ENCODE peak calls at places on chromosomes 16 and 17, in ten cellular contexts. K, W, T, O, E, V, I, J, D and A are unnamed samples.

GRCh38 chr16:49923411-49923810 is 67.5 kb upstream of the ZNF423 start:
- DNase-seq in W (peak), O (no peak), J (no peak), V (no peak), T (no peak), K (no peak), I (peak), E (no peak), D (no peak), A (peak)

GRCh38 chr16:69859105-69859969 is 91.8 kb upstream of the CLEC18A start:
- DNase-seq in K (no peak), W (no peak), E (peak), D (no peak), I (no peak), V (no peak), J (no peak), T (no peak), O (peak), A (no peak)

GRCh38 chr16:1960665-1961630 is 1.6 kb downstream of the NDUFB10 start:
- DNase-seq in O (peak), W (no peak), K (peak), I (no peak), V (no peak), J (no peak), E (no peak), T (no peak), D (no peak), A (peak)

GRCh38 chr16:89140401-89140800 is 31.1 kb upstream of the CDH15 start:
- DNase-seq in T (no peak), W (no peak), V (no peak), I (no peak), J (no peak), K (no peak), O (no peak), E (no peak), D (no peak), A (peak)

GRCh38 chr17:5912927-5913565 is 157.1 kb upstream of the WSCD1 start:
- DNase-seq in J (no peak), W (no peak), O (no peak), I (no peak), T (no peak), V (no peak), E (no peak), D (no peak), K (no peak), A (no peak)

GRCh38 chr17:64343833-64344637 is 46.6 kb downstream of the PECAM1 start:
- DNase-seq in K (peak), J (peak), T (peak), W (no peak), O (peak), D (no peak), I (peak), E (no peak), V (peak), A (peak)

GRCh38 chr16:25613931-25614330 is 77.8 kb upstream of the HS3ST4 start:
- DNase-seq in O (no peak), E (no peak), K (no peak), T (no peak), W (no peak), V (no peak), I (no peak), D (no peak), J (no peak), A (no peak)

GRCh38 chr16:969508-970378 is 1.0 kb downstream of the LMF1 start:
- DNase-seq in E (no peak), T (no peak), K (peak), O (peak), W (peak), I (peak), V (no peak), D (no peak), J (no peak), A (no peak)

GRCh38 chr17:82483204-82483660 is 24.7 kb downstream of the NARF start:
- DNase-seq in T (no peak), E (no peak), V (peak), I (no peak), O (no peak), W (no peak), K (no peak), D (no peak), J (no peak), A (no peak)

GRCh38 chr16:24523569-24523968 is 15.8 kb upstream of the RBBP6 start:
- DNase-seq in K (no peak), O (no peak), W (no peak), J (no peak), V (peak), D (no peak), E (peak), T (no peak), I (no peak), A (no peak)

GRCh38 chr17:1177099-1177996 is 2.4 kb downstream of the ABR start:
- DNase-seq in O (no peak), D (no peak), I (no peak), J (no peak), E (no peak), V (no peak), T (peak), W (no peak), K (peak), A (no peak)

GRCh38 chr17:46818319-46818928 is at the start of gene WNT3:
- DNase-seq in I (peak), J (no peak), O (no peak), W (no peak), T (no peak), D (no peak), E (peak), V (no peak), K (no peak), A (peak)

GRCh38 chr17:28643979-28644781 is 778 bp downstream of the BLTP2 start:
- DNase-seq in T (no peak), W (peak), K (peak), I (peak), J (no peak), E (peak), D (no peak), V (peak), O (peak), A (peak)

GRCh38 chr16:50697881-50698767 is 4.7 kb downstream of the NOD2 start:
- DNase-seq in W (peak), T (peak), K (peak), V (peak), O (no peak), E (no peak), J (no peak), D (no peak), I (no peak), A (peak)

GRCh38 chr17:18093616-18094408 is 6.1 kb downstream of the DRG2 start:
- DNase-seq in E (peak), W (no peak), I (no peak), D (no peak), O (no peak), V (no peak), T (no peak), K (peak), J (peak), A (no peak)

GRCh38 chr17:18377437-18378204 is at the start of gene EVPLL:
- DNase-seq in J (no peak), O (no peak), W (peak), V (peak), K (no peak), D (no peak), E (peak), I (peak), T (no peak), A (peak)

GRCh38 chr16:11613381-11614303 is 26.9 kb upstream of the LITAF start:
- DNase-seq in T (no peak), V (peak), O (no peak), K (peak), I (peak), J (no peak), D (no peak), E (peak), W (no peak), A (peak)

GRCh38 chr17:76384222-76384986 is at the start of gene SPHK1:
- DNase-seq in D (no peak), K (peak), J (no peak), V (peak), O (peak), T (no peak), E (peak), I (peak), W (no peak), A (peak)

GRCh38 chr16:5024632-5025031 is 9.1 kb downstream of the NAGPA start:
- DNase-seq in T (no peak), W (no peak), J (no peak), K (peak), I (no peak), D (no peak), O (peak), V (no peak), E (peak), A (no peak)

GRCh38 chr16:81928975-81929374 is 82.3 kb downstream of the SDR42E1 start:
- DNase-seq in T (no peak), I (peak), E (peak), V (no peak), J (no peak), O (no peak), K (no peak), D (no peak), W (no peak), A (no peak)

GRCh38 chr17:74960739-74961342 is 11.7 kb downstream of the HID1 start:
- DNase-seq in W (no peak), K (peak), T (no peak), V (no peak), J (peak), O (no peak), E (no peak), I (peak), D (no peak), A (no peak)

GRCh38 chr17:43308999-43309398 is 75.2 kb upstream of the RNU2-1 start:
- DNase-seq in W (no peak), J (no peak), V (no peak), I (no peak), T (no peak), O (no peak), E (no peak), K (no peak), D (no peak), A (no peak)

GRCh38 chr17:3911271-3912053 is 4.8 kb downstream of the P2RX1 start:
- DNase-seq in J (no peak), K (no peak), W (no peak), E (no peak), I (no peak), T (no peak), V (no peak), O (no peak), D (peak), A (peak)

GRCh38 chr16:79182618-79183017 is 417.9 kb downstream of the MAF start:
- DNase-seq in T (no peak), K (peak), I (no peak), D (no peak), W (no peak), O (no peak), V (no peak), J (no peak), E (peak), A (no peak)

GRCh38 chr16:1027416-1027815 is 45.1 kb upstream of the SSTR5 start:
- DNase-seq in W (no peak), O (no peak), J (no peak), D (no peak), V (no peak), E (no peak), I (no peak), K (no peak), T (no peak), A (no peak)

GRCh38 chr17:73138541-73139138 is 26.2 kb upstream of the SSTR2 start:
- DNase-seq in T (no peak), V (no peak), D (no peak), E (no peak), I (no peak), O (peak), K (no peak), J (no peak), W (no peak), A (no peak)

GRCh38 chr17:74807925-74808324 is 31.8 kb upstream of the NAT9 start:
- DNase-seq in E (no peak), I (no peak), D (no peak), J (no peak), W (no peak), T (no peak), K (peak), V (no peak), O (no peak), A (no peak)

GRCh38 chr17:77704048-77704815 is 254.3 kb upstream of the TNRC6C start:
- DNase-seq in O (no peak), D (no peak), V (peak), K (no peak), E (no peak), J (no peak), W (no peak), I (no peak), T (no peak), A (no peak)

GRCh38 chr16:12573730-12574383 is 229.8 kb downstream of the CPPED1 start:
- DNase-seq in V (peak), D (no peak), O (no peak), E (peak), I (no peak), T (no peak), K (peak), W (peak), J (no peak), A (peak)

GRCh38 chr16:70689970-70690905 is 4.4 kb upstream of the MTSS2 start:
- DNase-seq in D (no peak), E (no peak), T (no peak), K (peak), W (no peak), I (no peak), J (no peak), O (no peak), V (no peak), A (no peak)

GRCh38 chr17:70521821-70522256 is 352.5 kb downstream of the KCNJ2 start:
- DNase-seq in J (no peak), T (no peak), W (no peak), V (peak), I (no peak), D (no peak), O (peak), E (no peak), K (peak), A (no peak)

GRCh38 chr16:13897806-13898205 is 22.1 kb upstream of the ERCC4 start:
- DNase-seq in I (no peak), T (no peak), J (no peak), V (no peak), O (no peak), W (no peak), E (no peak), K (no peak), D (no peak), A (no peak)

GRCh38 chr16:49343291-49343690 is 30.3 kb upstream of the C16orf78 start:
- DNase-seq in O (no peak), W (no peak), J (no peak), V (no peak), K (no peak), D (no peak), T (no peak), E (no peak), I (no peak), A (no peak)

GRCh38 chr17:21167303-21167702 is 40.5 kb downstream of the DHRS7B start:
- DNase-seq in E (no peak), I (no peak), V (no peak), W (no peak), J (no peak), D (no peak), T (no peak), K (peak), O (no peak), A (no peak)

GRCh38 chr16:49754495-49755290 is 101.2 kb downstream of the ZNF423 start:
- DNase-seq in O (no peak), W (no peak), I (no peak), J (no peak), K (peak), T (no peak), E (no peak), D (no peak), V (no peak), A (no peak)

GRCh38 chr17:61372436-61372835 is 27.2 kb upstream of the TBX2 start:
- DNase-seq in I (peak), W (no peak), K (no peak), E (no peak), T (no peak), O (no peak), D (no peak), J (no peak), V (no peak), A (peak)

GRCh38 chr17:45965741-45966140 is 33.3 kb upstream of the STH start:
- DNase-seq in T (no peak), K (no peak), W (no peak), E (no peak), I (no peak), V (no peak), J (no peak), O (no peak), D (no peak), A (no peak)

GRCh38 chr17:71304498-71305158 is 816.2 kb upstream of the SOX9 start:
- DNase-seq in D (no peak), W (no peak), O (no peak), K (no peak), E (no peak), V (no peak), I (no peak), T (no peak), J (no peak), A (no peak)

GRCh38 chr17:83053779-83054451 is 25.5 kb upstream of the METRNL start:
- DNase-seq in W (no peak), I (peak), T (peak), O (no peak), V (peak), K (peak), J (no peak), E (no peak), D (no peak), A (peak)

GRCh38 chr17:80067393-80067986 is 31.0 kb downstream of the CCDC40 start:
- DNase-seq in J (no peak), E (no peak), D (no peak), V (no peak), W (no peak), K (no peak), T (no peak), O (no peak), I (no peak), A (no peak)

GRCh38 chr17:80069886-80070177 is 31.5 kb upstream of the GAA start:
- DNase-seq in E (no peak), V (no peak), T (peak), D (no peak), I (no peak), W (no peak), O (no peak), K (peak), J (no peak), A (no peak)

GRCh38 chr17:80071116-80071980 is 30.0 kb upstream of the GAA start:
- DNase-seq in V (peak), O (peak), J (no peak), I (no peak), D (no peak), W (no peak), T (peak), K (peak), E (no peak), A (no peak)

GRCh38 chr17:80068301-80069160 is 32.1 kb downstream of the CCDC40 start:
- DNase-seq in K (peak), J (peak), I (no peak), D (no peak), T (peak), W (no peak), O (peak), V (peak), E (no peak), A (no peak)

GRCh38 chr17:80070375-80071115 is 30.8 kb upstream of the GAA start:
- DNase-seq in K (no peak), I (no peak), E (no peak), V (no peak), J (no peak), O (no peak), D (no peak), W (no peak), T (peak), A (no peak)
- H3K27ac ChIP-seq in K (peak), I (peak), E (no peak), V (peak), J (no peak), O (peak), D (no peak), W (peak), T (peak), A (peak)

GRCh38 chr17:78839173-78839761 is 1.3 kb downstream of the USP36 start:
- DNase-seq in E (peak), V (no peak), K (no peak), J (no peak), O (no peak), D (no peak), I (no peak), T (no peak), W (no peak), A (no peak)
- H3K27ac ChIP-seq in E (peak), V (peak), K (peak), J (peak), O (peak), D (peak), I (peak), T (peak), W (no peak), A (peak)

GRCh38 chr17:55582910-55583309 is 71.7 kb upstream of the SMIM36 start:
- DNase-seq in K (peak), D (no peak), V (no peak), O (no peak), I (no peak), E (no peak), W (no peak), T (no peak), J (no peak), A (no peak)
- H3K27ac ChIP-seq in K (no peak), D (no peak), V (no peak), O (no peak), I (no peak), E (no peak), W (no peak), T (no peak), J (no peak), A (no peak)

GRCh38 chr17:40480501-40481003 is 20.9 kb downstream of the TNS4 start:
- DNase-seq in V (no peak), K (peak), D (peak), W (no peak), O (no peak), J (no peak), T (no peak), E (peak), I (no peak), A (peak)
- H3K27ac ChIP-seq in V (no peak), K (no peak), D (peak), W (peak), O (no peak), J (no peak), T (peak), E (peak), I (no peak), A (no peak)

GRCh38 chr17:50203589-50204345 is 2.3 kb upstream of the COL1A1 start:
- DNase-seq in K (peak), W (peak), D (no peak), V (no peak), I (no peak), T (peak), O (no peak), E (no peak), J (peak), A (no peak)
- H3K27ac ChIP-seq in K (peak), W (peak), D (no peak), V (no peak), I (no peak), T (peak), O (no peak), E (no peak), J (peak), A (peak)

GRCh38 chr16:84511180-84511800 is 6.8 kb upstream of the MEAK7 start:
- DNase-seq in W (peak), O (peak), V (peak), J (peak), E (peak), I (peak), K (peak), D (peak), T (peak), A (peak)

GRCh38 chr16:84514874-84515835 is 10.7 kb upstream of the MEAK7 start:
- DNase-seq in D (peak), W (no peak), T (no peak), I (peak), O (no peak), K (no peak), V (no peak), E (no peak), J (no peak), A (peak)

GRCh38 chr16:84511821-84512220 is 7.4 kb upstream of the MEAK7 start:
- DNase-seq in V (no peak), T (no peak), E (no peak), I (peak), J (no peak), W (peak), D (no peak), K (no peak), O (peak), A (no peak)

GRCh38 chr16:84514295-84514873 is 9.9 kb upstream of the MEAK7 start:
- DNase-seq in K (no peak), W (no peak), D (no peak), E (no peak), J (no peak), V (no peak), I (no peak), T (no peak), O (no peak), A (no peak)

DNA sequence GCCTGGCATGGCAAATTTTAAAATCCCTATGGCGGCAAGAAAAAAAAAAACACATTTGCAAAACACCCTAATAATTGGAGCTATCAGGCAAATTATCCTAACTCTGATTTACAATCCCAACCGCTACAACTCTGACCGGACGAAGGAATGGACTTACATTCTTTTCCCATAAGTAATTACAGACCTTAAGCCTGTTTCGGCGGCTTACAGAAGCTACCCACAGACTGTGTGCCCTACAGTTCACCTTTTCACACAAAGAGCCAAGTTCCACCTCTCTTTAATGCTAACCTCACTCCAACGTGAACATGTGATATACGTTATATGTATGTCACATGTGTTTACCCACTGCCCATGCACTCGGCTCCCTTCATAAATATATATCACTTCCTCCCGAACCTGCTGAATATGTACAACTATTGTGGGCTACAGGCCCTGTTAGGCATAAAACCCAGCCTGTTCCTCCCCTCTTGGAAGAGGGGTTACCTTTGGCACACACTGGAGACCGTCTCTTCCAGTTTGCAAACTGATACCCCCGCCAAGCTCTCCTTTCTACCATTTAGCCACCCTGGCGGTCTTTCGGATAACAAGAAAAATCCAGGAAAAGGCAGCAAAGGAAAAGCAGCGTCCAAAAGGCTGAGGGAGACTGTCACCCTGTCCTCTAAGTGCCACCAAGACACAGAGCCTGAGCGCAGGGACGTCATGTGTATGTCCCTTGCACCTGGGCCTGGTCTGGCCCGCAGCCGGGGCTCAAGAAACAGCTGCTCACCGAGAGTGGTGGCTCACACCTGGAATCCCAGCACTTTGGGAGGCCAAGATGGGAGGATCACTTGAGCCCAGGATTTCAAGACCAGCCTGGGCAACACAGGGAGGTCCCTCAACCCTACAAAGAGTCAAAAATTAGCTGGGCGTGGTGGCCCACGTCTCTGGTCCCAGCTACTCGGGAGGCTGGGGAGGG is 8.9 kb upstream of the MEAK7 start:
- DNase-seq in D (no peak), J (peak), I (peak), K (peak), T (no peak), O (peak), E (no peak), W (no peak), V (no peak), A (no peak)
- H3K27ac ChIP-seq in D (peak), J (peak), I (no peak), K (no peak), T (no peak), O (no peak), E (no peak), W (no peak), V (no peak), A (peak)